ENCODE peak calls at places on chromosomes 4 and X, in ten cellular contexts. Q is A549, D is Peyer's patch, E is uterus, K is ovary, H is body of pancreas, O is tibial nerve, B is spleen, C is heart left ventricle, W is esophagus squamous epithelium. J is an unnamed sample.

GRCh38 chrX:51461053-51462050 is 35.0 kb downstream of the NUDT11 start:
- DNase-seq in Q (peak), D (peak), E (no peak), K (no peak), H (no peak), O (no peak), B (no peak), C (no peak), W (no peak), J (peak)

GRCh38 chr4:173538148-173538902 is 8.3 kb upstream of the HAND2 start:
- DNase-seq in Q (no peak), D (no peak), E (peak), K (peak), H (peak), O (no peak), B (peak), C (peak), W (no peak), J (no peak)

GRCh38 chrX:19156223-19156622 is 34.0 kb upstream of the ADGRG2 start:
- DNase-seq in Q (no peak), D (no peak), E (no peak), K (no peak), H (no peak), O (no peak), B (no peak), C (no peak), W (no peak), J (no peak)

GRCh38 chrX:57905141-57905540 is 5.1 kb downstream of the ZXDA start:
- DNase-seq in Q (no peak), D (no peak), E (no peak), K (no peak), H (no peak), O (no peak), B (no peak), C (no peak), W (no peak), J (no peak)

GRCh38 chrX:134406977-134407376 is 53.0 kb upstream of the HPRT1 start:
- DNase-seq in Q (no peak), D (no peak), E (no peak), K (no peak), H (no peak), O (no peak), B (no peak), C (no peak), W (no peak), J (peak)

GRCh38 chrX:87798039-87798438 is 280.4 kb downstream of the KLHL4 start:
- DNase-seq in Q (no peak), D (no peak), E (no peak), K (no peak), H (no peak), O (no peak), B (no peak), C (no peak), W (no peak), J (no peak)

GRCh38 chrX:14801136-14801535 is 71.7 kb downstream of the FANCB start:
- DNase-seq in Q (no peak), D (no peak), E (no peak), K (no peak), H (no peak), O (no peak), B (no peak), C (no peak), W (no peak), J (no peak)

GRCh38 chr4:88613417-88613875 is 21.2 kb downstream of the HERC3 start:
- DNase-seq in Q (no peak), D (no peak), E (no peak), K (no peak), H (no peak), O (no peak), B (no peak), C (no peak), W (no peak), J (no peak)

GRCh38 chr4:88765729-88766128 is 68.1 kb upstream of the NAP1L5 start:
- DNase-seq in Q (peak), D (no peak), E (no peak), K (no peak), H (no peak), O (no peak), B (no peak), C (peak), W (no peak), J (no peak)

GRCh38 chrX:37746268-37746931 is 33.5 kb upstream of the CYBB start:
- DNase-seq in Q (no peak), D (no peak), E (no peak), K (no peak), H (no peak), O (no peak), B (peak), C (no peak), W (no peak), J (no peak)

GRCh38 chr4:180617203-180617602 is 1626.0 kb upstream of the TENM3 start:
- DNase-seq in Q (no peak), D (peak), E (no peak), K (no peak), H (no peak), O (no peak), B (no peak), C (no peak), W (no peak), J (no peak)

GRCh38 chrX:10971176-10971575 is 140.0 kb upstream of the HCCS start:
- DNase-seq in Q (no peak), D (no peak), E (no peak), K (no peak), H (no peak), O (no peak), B (no peak), C (no peak), W (no peak), J (no peak)

GRCh38 chrX:13064599-13065143 is 20.3 kb upstream of the FAM9C start:
- DNase-seq in Q (peak), D (no peak), E (no peak), K (no peak), H (no peak), O (no peak), B (no peak), C (no peak), W (no peak), J (no peak)

GRCh38 chrX:41692162-41692749 is 3.5 kb downstream of the GPR34 start:
- DNase-seq in Q (no peak), D (no peak), E (no peak), K (no peak), H (no peak), O (no peak), B (no peak), C (no peak), W (no peak), J (no peak)

GRCh38 chr4:128597515-128597914 is 212.0 kb upstream of the JADE1 start:
- DNase-seq in Q (no peak), D (no peak), E (no peak), K (no peak), H (no peak), O (no peak), B (no peak), C (no peak), W (no peak), J (no peak)

GRCh38 chrX:39283239-39283638 is 482.0 kb downstream of the MID1IP1 start:
- DNase-seq in Q (no peak), D (no peak), E (no peak), K (no peak), H (no peak), O (no peak), B (no peak), C (no peak), W (no peak), J (no peak)

GRCh38 chr4:139776235-139776634 is 110.6 kb downstream of the MGST2 start:
- DNase-seq in Q (no peak), D (no peak), E (no peak), K (no peak), H (no peak), O (no peak), B (no peak), C (no peak), W (no peak), J (no peak)

GRCh38 chrX:119062750-119063374 is 9.9 kb upstream of the CT47C1 start:
- DNase-seq in Q (no peak), D (no peak), E (no peak), K (no peak), H (peak), O (no peak), B (no peak), C (no peak), W (no peak), J (no peak)

GRCh38 chr4:135739354-135739753 is 1537.8 kb upstream of the PABPC4L start:
- DNase-seq in Q (peak), D (no peak), E (no peak), K (no peak), H (no peak), O (no peak), B (no peak), C (no peak), W (no peak), J (no peak)

GRCh38 chr4:46839128-46839527 is 69.9 kb downstream of the COX7B2 start:
- DNase-seq in Q (no peak), D (no peak), E (no peak), K (no peak), H (no peak), O (no peak), B (no peak), C (no peak), W (no peak), J (no peak)

GRCh38 chrX:17081969-17082368 is 135.5 kb downstream of the REPS2 start:
- DNase-seq in Q (no peak), D (no peak), E (no peak), K (no peak), H (no peak), O (no peak), B (no peak), C (no peak), W (no peak), J (peak)

GRCh38 chr4:16083217-16084191 is at the start of gene PROM1:
- DNase-seq in Q (no peak), D (peak), E (no peak), K (no peak), H (peak), O (no peak), B (peak), C (peak), W (no peak), J (no peak)

GRCh38 chr4:3792813-3793212 is 26.6 kb downstream of the ADRA2C start:
- DNase-seq in Q (peak), D (no peak), E (no peak), K (no peak), H (no peak), O (no peak), B (no peak), C (no peak), W (no peak), J (peak)

GRCh38 chr4:106287353-106287969 is 28.5 kb downstream of the TBCK start:
- DNase-seq in Q (peak), D (no peak), E (no peak), K (no peak), H (no peak), O (no peak), B (no peak), C (no peak), W (no peak), J (peak)

GRCh38 chr4:159308571-159309340 is 205.9 kb downstream of the RAPGEF2 start:
- DNase-seq in Q (no peak), D (no peak), E (no peak), K (no peak), H (no peak), O (no peak), B (no peak), C (no peak), W (no peak), J (no peak)

GRCh38 chr4:88697588-88698329 is at the start of gene NAP1L5:
- DNase-seq in Q (peak), D (peak), E (peak), K (peak), H (peak), O (peak), B (peak), C (peak), W (no peak), J (peak)

GRCh38 chr4:173256825-173257224 is 77.3 kb downstream of the HMGB2 start:
- DNase-seq in Q (no peak), D (no peak), E (no peak), K (no peak), H (no peak), O (no peak), B (no peak), C (no peak), W (no peak), J (no peak)

GRCh38 chr4:144615182-144615581 is 30.8 kb upstream of the HHIP start:
- DNase-seq in Q (no peak), D (no peak), E (no peak), K (no peak), H (no peak), O (no peak), B (no peak), C (no peak), W (no peak), J (no peak)

GRCh38 chrX:66045894-66046293 is 6.0 kb upstream of the VSIG4 start:
- DNase-seq in Q (no peak), D (no peak), E (no peak), K (no peak), H (no peak), O (no peak), B (no peak), C (no peak), W (no peak), J (no peak)

DNA sequence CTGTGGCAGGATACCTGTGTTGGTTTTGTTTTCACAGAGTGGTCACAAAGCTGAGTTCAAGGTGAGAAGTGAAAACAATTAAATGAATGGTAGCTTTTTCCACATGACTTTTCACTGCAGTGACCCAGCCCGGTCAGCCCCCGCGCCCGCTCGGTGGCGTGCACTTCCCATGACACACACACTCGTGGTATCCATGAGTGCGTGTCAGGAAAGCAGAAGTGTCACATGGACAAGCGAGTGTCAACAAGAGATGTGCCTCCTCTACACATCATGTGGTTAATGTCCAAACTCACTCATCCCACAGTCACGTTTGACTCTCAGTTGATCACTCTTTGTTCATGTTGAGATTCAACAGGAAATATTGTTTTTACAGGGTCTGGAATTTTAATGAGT is 112.3 kb upstream of the ENPP6 start:
- DNase-seq in Q (no peak), D (peak), E (no peak), K (no peak), H (no peak), O (peak), B (peak), C (no peak), W (peak), J (no peak)
- TF ChIP-seq POLR2A in Q (no peak), D (no peak), E (no peak), K (no peak), H (no peak), O (no peak), B (no peak), C (no peak), W (no peak), J (no peak)

GRCh38 chr4:25162566-25162965 is 2.3 kb upstream of the SEPSECS start:
- DNase-seq in Q (no peak), D (no peak), E (no peak), K (no peak), H (no peak), O (no peak), B (no peak), C (no peak), W (no peak), J (no peak)

GRCh38 chr4:25158817-25159216 is 1.4 kb downstream of the SEPSECS start:
- DNase-seq in Q (no peak), D (no peak), E (no peak), K (no peak), H (no peak), O (no peak), B (no peak), C (no peak), W (no peak), J (no peak)

GRCh38 chr4:25160714-25161598 is 707 bp upstream of the SEPSECS start:
- DNase-seq in Q (no peak), D (no peak), E (no peak), K (peak), H (no peak), O (no peak), B (no peak), C (no peak), W (no peak), J (peak)

GRCh38 chr4:25161599-25161960 is 1.3 kb upstream of the SEPSECS start:
- DNase-seq in Q (no peak), D (no peak), E (no peak), K (no peak), H (no peak), O (no peak), B (no peak), C (no peak), W (no peak), J (peak)

DNA sequence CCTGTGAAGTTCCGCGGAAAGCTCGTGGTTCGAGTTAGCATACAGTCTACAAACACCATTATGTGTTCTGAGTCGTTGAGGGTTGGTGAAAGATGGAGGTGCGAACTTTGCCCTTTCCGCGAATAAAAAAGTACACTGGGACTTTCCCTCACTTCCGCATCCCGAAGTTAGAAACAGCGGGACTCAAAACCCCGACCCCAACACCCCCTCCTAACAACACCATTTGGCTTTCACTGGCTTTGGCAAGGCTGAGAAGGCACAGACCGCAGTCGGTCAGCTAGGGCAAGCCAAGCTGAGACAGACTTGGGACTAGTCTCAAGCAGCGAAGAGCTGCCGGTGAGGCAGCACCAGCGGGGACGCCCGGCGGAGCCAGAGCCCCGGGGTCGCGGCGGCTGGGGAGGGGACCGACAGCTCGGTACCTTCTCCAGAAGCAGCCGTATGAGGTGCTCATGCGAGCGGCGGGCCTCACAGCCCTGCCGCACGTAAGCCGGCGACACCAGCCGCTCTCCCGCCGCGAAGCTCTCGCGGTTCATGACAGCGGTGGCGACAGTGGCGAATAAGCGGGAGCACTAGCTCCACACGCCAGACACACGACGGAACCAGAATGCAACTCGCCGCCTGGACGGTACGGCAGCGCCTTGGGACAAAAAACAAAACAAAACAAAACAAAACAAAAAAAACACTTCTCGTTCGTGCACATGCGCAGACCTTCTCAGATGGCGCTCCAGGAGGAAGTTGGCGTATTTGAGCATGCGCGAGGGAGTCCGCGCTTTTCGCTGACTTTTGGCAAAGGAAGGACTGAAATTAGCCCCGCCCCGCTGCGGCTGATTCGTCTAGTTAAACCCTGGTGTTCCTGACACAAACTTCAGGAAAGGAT is at the start of gene SEPSECS:
- DNase-seq in Q (peak), D (peak), E (peak), K (peak), H (peak), O (peak), B (peak), C (peak), W (peak), J (peak)
- TF ChIP-seq POLR2A in Q (peak), D (peak), E (peak), K (peak), H (peak), O (no peak), B (peak), C (no peak), W (peak), J (peak)

DNA sequence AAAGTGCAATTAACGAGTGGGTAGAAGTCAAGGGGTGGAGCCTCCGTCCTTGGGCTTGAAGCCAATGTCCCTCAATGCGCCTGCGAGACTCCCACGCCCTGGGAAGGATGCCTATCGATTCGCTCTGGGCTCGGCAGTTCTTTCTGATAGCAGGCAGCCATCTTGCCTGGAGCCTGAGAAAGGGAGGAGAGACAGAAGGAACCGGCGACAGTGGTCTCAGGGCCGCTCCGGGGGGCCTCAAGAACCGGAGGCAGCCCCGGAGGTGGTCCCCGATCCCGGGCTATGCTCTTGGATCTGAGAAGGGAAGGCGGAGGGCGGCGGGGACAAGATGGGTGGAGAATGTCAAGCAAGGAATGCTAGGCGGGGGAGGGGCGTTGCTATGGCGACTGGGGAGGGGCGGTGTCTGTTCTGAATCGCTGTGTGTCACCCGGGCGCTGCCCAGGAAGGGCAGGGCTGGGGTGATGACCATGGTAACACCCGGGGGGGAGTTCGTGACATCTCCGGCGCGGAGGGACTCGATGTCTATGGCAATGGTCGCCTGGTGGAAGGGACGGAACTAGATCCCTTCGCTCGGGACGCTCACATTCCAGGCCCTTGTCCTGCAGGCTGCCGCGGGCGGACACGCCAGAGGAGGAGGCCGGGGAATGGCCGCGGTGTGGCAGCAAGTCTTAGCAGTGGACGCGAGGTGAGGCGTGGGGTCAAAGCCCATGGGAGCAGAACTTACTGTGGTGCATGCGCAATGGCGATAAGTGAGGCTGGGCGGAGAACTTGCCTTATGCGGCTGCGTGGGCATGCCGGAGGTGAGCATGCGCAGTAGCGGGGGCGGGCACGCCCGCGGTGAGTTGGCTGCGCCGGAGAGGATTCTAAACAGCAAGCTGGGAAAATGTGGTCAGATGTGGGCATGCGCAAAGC is at the start of gene WDR13:
- DNase-seq in Q (peak), D (peak), E (peak), K (peak), H (peak), O (peak), B (peak), C (peak), W (peak), J (peak)
- TF ChIP-seq POLR2A in Q (peak), D (peak), E (peak), K (peak), H (peak), O (no peak), B (no peak), C (no peak), W (peak), J (peak)

DNA sequence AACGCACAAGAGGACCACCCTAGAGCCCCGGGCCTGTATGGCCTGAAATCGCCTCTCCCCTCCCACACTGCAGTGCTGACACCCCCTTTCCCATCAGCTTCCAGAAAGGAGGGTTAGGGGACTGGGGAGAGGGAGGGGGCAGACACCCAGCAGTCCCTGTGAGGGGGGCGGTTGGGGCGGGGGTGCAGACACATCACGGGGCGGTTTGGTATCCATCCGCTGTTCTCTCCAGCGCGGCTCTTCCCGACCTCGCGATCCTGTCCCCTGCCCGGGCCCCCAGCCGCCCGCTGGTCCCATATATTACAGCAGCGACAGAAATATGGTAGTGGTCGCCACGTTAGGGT is 404 bp upstream of the GPRASP2 start:
- DNase-seq in Q (no peak), D (no peak), E (no peak), K (no peak), H (no peak), O (no peak), B (peak), C (no peak), W (no peak), J (no peak)
- TF ChIP-seq POLR2A in Q (no peak), D (no peak), E (no peak), K (no peak), H (no peak), O (no peak), B (no peak), C (no peak), W (no peak), J (no peak)

GRCh38 chrX:1391707-1392375 is at the start of gene SLC25A6:
- DNase-seq in Q (peak), D (peak), E (peak), K (peak), H (peak), O (peak), B (peak), C (peak), W (no peak), J (no peak)
- TF ChIP-seq POLR2A in Q (no peak), D (peak), E (peak), K (peak), H (peak), O (peak), B (peak), C (peak), W (peak), J (peak)

GRCh38 chr4:113760852-113761681 is 471 bp downstream of the CAMK2D start:
- DNase-seq in Q (peak), D (peak), E (peak), K (peak), H (peak), O (peak), B (peak), C (peak), W (peak), J (peak)
- TF ChIP-seq POLR2A in Q (no peak), D (peak), E (no peak), K (no peak), H (peak), O (no peak), B (no peak), C (no peak), W (peak), J (no peak)

J was measured in erythroblast.